ENCODE peak calls at places on chromosomes 13 and 19, in four cellular contexts. J is T-helper 9 cell, H is cardiac fibroblast, W is activated gamma-delta T cell treated with Interleukin-2 at 50 U/mL for 16 hours. X is an unnamed sample.

GRCh38 chr13:33536639-33537425 is 251.3 kb upstream of the STARD13 start:
- DNase-seq in J (no peak), H (no peak), W (no peak), X (no peak)

GRCh38 chr13:27770809-27771208 is 21.5 kb upstream of the GSX1 start:
- DNase-seq in J (no peak), H (peak; percentile 13), W (no peak), X (peak; percentile 31)

GRCh38 chr13:92384410-92384809 is 842.2 kb upstream of the GPC6 start:
- DNase-seq in J (no peak), H (no peak), W (no peak), X (no peak)

GRCh38 chr19:5058456-5059190 is 89.7 kb downstream of the KDM4B start:
- DNase-seq in J (no peak), H (peak; percentile 32), W (no peak), X (no peak)

GRCh38 chr13:63299995-63300394 is 1884.3 kb upstream of the PCDH20 start:
- DNase-seq in J (no peak), H (no peak), W (no peak), X (no peak)

GRCh38 chr19:670609-671075 is 5.5 kb upstream of the FSTL3 start:
- DNase-seq in J (no peak), H (no peak), W (no peak), X (no peak)

GRCh38 chr13:113853518-113854237 is 10.2 kb downstream of the GAS6 start:
- DNase-seq in J (no peak), H (peak; percentile 63), W (no peak), X (no peak)

GRCh38 chr13:71055644-71056043 is 811.4 kb downstream of the DACH1 start:
- DNase-seq in J (no peak), H (no peak), W (no peak), X (no peak)

GRCh38 chr19:3961007-3961406 is 9.9 kb downstream of the DAPK3 start:
- DNase-seq in J (no peak), H (no peak), W (no peak), X (no peak)

GRCh38 chr19:16447015-16447384 is 24.8 kb downstream of the EPS15L1 start:
- DNase-seq in J (no peak), H (peak; percentile 96), W (peak; percentile 54), X (no peak)

GRCh38 chr19:57888107-57888493 is 737 bp downstream of the ZNF814 start:
- DNase-seq in J (no peak), H (no peak), W (no peak), X (no peak)

GRCh38 chr13:110560606-110561334 is 752 bp downstream of the RAB20 start:
- DNase-seq in J (no peak), H (peak; percentile 46), W (no peak), X (peak; percentile 34)

GRCh38 chr19:53537126-53537522 is 821 bp upstream of the ZNF331 start:
- DNase-seq in J (no peak), H (no peak), W (no peak), X (no peak)

GRCh38 chr13:36919833-36920611 is at the start of gene SMAD9:
- DNase-seq in J (no peak), H (peak; percentile 79), W (no peak), X (peak; percentile 77)

GRCh38 chr13:49310251-49310650 is 62.5 kb downstream of the CDADC1 start:
- DNase-seq in J (no peak), H (no peak), W (no peak), X (no peak)

GRCh38 chr13:95704510-95704909 is 27.6 kb downstream of the DNAJC3 start:
- DNase-seq in J (no peak), H (no peak), W (no peak), X (no peak)